ENCODE peak calls at places on chromosome 3, in four cellular contexts. L is H7, V is body of pancreas, F is cardiac muscle cell. K is an unnamed sample.

GRCh38 chr3:143173242-143173641 is 53.7 kb downstream of the CHST2 start:
- DNase-seq in F (no peak), V (no peak), L (no peak), K (no peak)

GRCh38 chr3:62184559-62184958 is 188.8 kb downstream of the FEZF2 start:
- DNase-seq in V (no peak), F (no peak), L (no peak), K (no peak)

GRCh38 chr3:37934631-37935289 is 55.8 kb upstream of the VILL start:
- DNase-seq in L (no peak), V (no peak), F (no peak), K (no peak)

GRCh38 chr3:172317984-172318383 is 130.3 kb downstream of the GHSR start:
- DNase-seq in L (no peak), F (no peak), V (no peak), K (peak; percentile 55)

GRCh38 chr3:73685061-73685460 is 60.3 kb upstream of the PDZRN3 start:
- DNase-seq in V (no peak), L (no peak), F (no peak), K (no peak)

GRCh38 chr3:184620799-184621119 is 59.2 kb downstream of the EPHB3 start:
- DNase-seq in F (no peak), L (no peak), V (no peak), K (no peak)

GRCh38 chr3:5187920-5188418 is 462 bp downstream of the EDEM1 start:
- DNase-seq in F (peak; percentile 57), V (peak; percentile 46), L (peak; percentile 77), K (peak; percentile 71)

GRCh38 chr3:53842436-53843194 is 3.6 kb downstream of the CHDH start:
- DNase-seq in F (peak; percentile 27), V (peak; percentile 94), L (peak; percentile 67), K (peak; percentile 80)

GRCh38 chr3:30161370-30161769 is 445.0 kb upstream of the TGFBR2 start:
- DNase-seq in L (no peak), F (no peak), V (no peak), K (peak; percentile 2)

GRCh38 chr3:124084398-124084881 is 92.5 kb upstream of the ROPN1 start:
- DNase-seq in F (no peak), V (no peak), L (no peak), K (no peak)

GRCh38 chr3:64902991-64903390 is 215.2 kb upstream of the ADAMTS9 start:
- DNase-seq in V (no peak), L (no peak), F (no peak), K (no peak)

GRCh38 chr3:194381460-194381875 is 11.9 kb upstream of the LRRC15 start:
- DNase-seq in V (peak; percentile 16), L (peak; percentile 71), F (no peak), K (no peak)

GRCh38 chr3:147336543-147337278 is 69.6 kb downstream of the ZIC4 start:
- DNase-seq in V (no peak), L (no peak), F (no peak), K (no peak)

GRCh38 chr3:69306239-69307185 is 79.4 kb downstream of the FRMD4B start:
- DNase-seq in F (peak; percentile 84), V (peak; percentile 76), L (peak; percentile 64), K (peak; percentile 64)

DNA sequence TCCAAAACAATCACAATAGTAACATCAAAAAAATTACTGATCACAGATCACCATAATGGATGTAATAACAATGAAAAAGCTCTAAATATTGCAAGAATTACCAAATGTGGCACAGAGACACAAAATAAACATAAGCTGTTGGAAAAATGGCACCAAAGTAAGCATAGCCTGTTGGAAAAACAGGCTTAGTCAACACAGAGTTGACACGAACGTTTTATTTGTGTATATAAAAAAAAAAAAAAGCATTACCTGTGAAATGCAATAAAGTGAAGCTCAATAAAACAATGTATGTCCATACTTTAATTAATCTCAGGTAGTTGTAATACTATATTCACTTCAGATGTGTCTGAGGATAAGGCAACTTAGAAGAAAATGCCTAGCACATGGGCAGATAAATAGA is 77.1 kb downstream of the NR1I2 start:
- DNase-seq in V (no peak), L (no peak), F (no peak), K (no peak)
- H3K36me3 ChIP-seq in V (peaks cover 9% of the 10 kb centered on the region), L (peaks cover 5% of the 10 kb centered on the region), F (peaks cover 16% of the 10 kb centered on the region), K (no peaks in the 10 kb centered on the region)

GRCh38 chr3:16528581-16528993 is 15.1 kb upstream of the RFTN1 start:
- DNase-seq in L (no peak), V (no peak), F (no peak), K (no peak)
- H3K36me3 ChIP-seq in L (no peaks in the 10 kb centered on the region), V (no peaks in the 10 kb centered on the region), F (no peaks in the 10 kb centered on the region), K (no peaks in the 10 kb centered on the region)

GRCh38 chr3:9433884-9434521 is 36.6 kb downstream of the SETD5 start:
- DNase-seq in L (no peak), V (no peak), F (no peak), K (no peak)
- H3K36me3 ChIP-seq in L (peaks cover 61% of the 10 kb centered on the region), V (peaks cover 10% of the 10 kb centered on the region), F (peaks cover 91% of the 10 kb centered on the region), K (peaks cover 12% of the 10 kb centered on the region)

DNA sequence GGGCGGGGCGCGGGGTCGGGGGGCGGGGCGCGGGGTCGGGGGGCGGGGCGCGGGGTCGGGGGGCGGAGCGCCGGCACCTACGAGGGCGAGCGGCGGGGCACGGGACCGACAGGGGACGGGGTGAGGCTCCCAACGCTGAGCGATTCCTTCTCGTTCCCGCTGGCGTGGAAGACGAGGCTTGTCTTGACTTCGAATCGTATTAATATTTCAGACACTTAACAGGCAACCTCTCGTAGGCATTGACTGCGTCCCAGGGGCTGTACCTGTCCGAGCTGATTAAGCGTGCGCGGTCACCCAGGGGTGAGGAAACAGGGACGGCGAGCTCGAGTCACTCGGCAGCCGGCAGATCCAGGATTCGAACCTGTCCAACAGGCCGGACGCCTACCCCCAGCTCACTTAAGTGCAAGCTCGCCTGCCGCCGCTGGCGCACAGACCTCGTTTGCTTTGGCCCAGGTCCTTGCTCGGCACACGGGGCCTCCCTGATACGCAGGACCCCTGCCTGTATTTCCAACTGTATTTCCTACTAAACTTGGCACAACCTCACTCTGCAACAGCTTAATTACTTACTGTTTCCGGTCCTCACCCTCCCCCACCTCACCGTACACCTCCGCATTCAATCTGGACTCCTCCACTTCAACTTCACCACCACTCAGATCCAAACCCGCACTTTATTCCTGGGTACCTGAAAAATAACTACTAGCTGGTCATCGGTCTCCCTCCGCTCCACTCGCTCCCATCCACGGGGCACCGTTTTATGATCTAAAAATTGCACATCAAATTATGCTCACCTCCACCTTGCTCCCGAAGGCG is 680 bp upstream of the ZXDC start:
- DNase-seq in F (no peak), V (peak; percentile 72), L (peak; percentile 99), K (peak; percentile 87)
- H3K36me3 ChIP-seq in F (no peaks in the 10 kb centered on the region), V (no peaks in the 10 kb centered on the region), L (peaks cover 3% of the 10 kb centered on the region), K (no peaks in the 10 kb centered on the region)

GRCh38 chr3:45948409-45948808 is 5.1 kb downstream of the CXCR6 start:
- DNase-seq in L (no peak), V (no peak), F (no peak), K (no peak)

GRCh38 chr3:45950131-45950530 is 6.9 kb downstream of the CXCR6 start:
- DNase-seq in F (no peak), L (no peak), V (no peak), K (no peak)

GRCh38 chr3:45949432-45949831 is 6.2 kb downstream of the CXCR6 start:
- DNase-seq in L (no peak), F (no peak), V (no peak), K (no peak)

GRCh38 chr3:45947361-45947760 is 4.1 kb downstream of the CXCR6 start:
- DNase-seq in F (no peak), V (no peak), L (no peak), K (no peak)

DNA sequence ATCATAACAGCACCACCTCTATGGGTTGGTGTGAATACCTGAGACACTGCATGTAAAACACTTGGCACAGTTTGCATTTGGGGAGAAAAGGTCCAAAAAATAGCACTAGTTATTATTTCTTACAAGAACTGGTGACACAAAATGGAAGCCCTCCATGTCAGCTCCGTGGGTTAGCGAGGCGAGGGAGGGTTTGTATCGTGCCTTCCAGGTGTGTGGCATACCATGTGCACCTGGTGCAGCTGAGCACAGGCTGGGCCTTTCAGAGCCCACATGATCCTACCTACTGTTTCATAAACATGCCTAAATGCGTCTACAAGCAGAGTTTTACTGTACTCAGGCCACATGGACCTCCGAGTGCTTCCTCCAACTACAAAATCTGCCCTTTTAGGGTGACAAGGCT is 5.6 kb downstream of the CXCR6 start:
- DNase-seq in V (no peak), L (no peak), F (no peak), K (no peak)
- H3K36me3 ChIP-seq in V (peaks cover 8% of the 10 kb centered on the region), L (peaks cover 42% of the 10 kb centered on the region), F (peaks cover 28% of the 10 kb centered on the region), K (no peaks in the 10 kb centered on the region)

GRCh38 chr3:94070341-94070911 is 7.6 kb downstream of the NSUN3 start:
- DNase-seq in V (no peak), L (no peak), F (no peak), K (no peak)

GRCh38 chr3:94066829-94067470 is 4.1 kb downstream of the NSUN3 start:
- DNase-seq in F (no peak), V (no peak), L (no peak), K (no peak)

GRCh38 chr3:94076055-94076454 is 13.2 kb downstream of the NSUN3 start:
- DNase-seq in F (no peak), L (no peak), V (no peak), K (no peak)

GRCh38 chr3:94069242-94069813 is 6.5 kb downstream of the NSUN3 start:
- DNase-seq in L (no peak), V (no peak), F (peak; percentile 10), K (no peak)

GRCh38 chr3:94071713-94072284 is 8.9 kb downstream of the NSUN3 start:
- DNase-seq in V (no peak), F (no peak), L (no peak), K (no peak)
- H3K36me3 ChIP-seq in V (no peaks in the 10 kb centered on the region), F (no peaks in the 10 kb centered on the region), L (peaks cover 1% of the 10 kb centered on the region), K (no peaks in the 10 kb centered on the region)

K was measured in mucosa of descending colon.